ENCODE peak calls at places on chromosome 14, in seven cellular contexts. U is NCI-H2081, H is left cardiac atrium, C is NCI-H1436, F is NCI-H524 treated with DMSO at 0.1 percent for 48 hours, M is KG1, L is HEK293T. T is an unnamed sample.

GRCh38 chr14:44649056-44649455 is 142.0 kb upstream of the FSCB start:
- DNase-seq in M (no peak), U (no peak), H (no peak), C (no peak), L (no peak), F (no peak), T (no peak)

GRCh38 chr14:68135566-68135965 is 316.0 kb downstream of the RAD51B start:
- DNase-seq in F (no peak), C (no peak), L (no peak), H (no peak), M (no peak), U (no peak), T (no peak)

GRCh38 chr14:68211886-68212285 is 392.3 kb downstream of the RAD51B start:
- DNase-seq in H (no peak), M (no peak), C (no peak), L (no peak), U (no peak), F (no peak), T (no peak)

GRCh38 chr14:104104006-104104901 is 18.8 kb downstream of the ASPG start:
- DNase-seq in C (no peak), U (no peak), M (no peak), L (no peak), H (peak; percentile 23), F (no peak), T (no peak)

GRCh38 chr14:54610051-54610977 is 43.4 kb downstream of the SAMD4A start:
- DNase-seq in U (no peak), M (no peak), L (no peak), C (no peak), H (no peak), F (no peak), T (no peak)

GRCh38 chr14:100910888-100911664 is 7.6 kb upstream of the RTL1 start:
- DNase-seq in M (no peak), L (no peak), F (no peak), C (no peak), H (no peak), U (no peak), T (no peak)

GRCh38 chr14:91649930-91650329 is 82.0 kb downstream of the CATSPERB start:
- DNase-seq in H (no peak), M (peak; percentile 15), L (peak; percentile 42), F (no peak), U (peak; percentile 4), C (no peak), T (no peak)

GRCh38 chr14:70708717-70709570 is 67.2 kb downstream of the TTC9 start:
- DNase-seq in F (no peak), U (peak; percentile 88), M (no peak), C (peak; percentile 17), L (no peak), H (no peak), T (no peak)

GRCh38 chr14:105602799-105603763 is 76.7 kb downstream of the TMEM121 start:
- DNase-seq in F (no peak), H (no peak), C (no peak), L (no peak), M (no peak), U (no peak), T (no peak)

GRCh38 chr14:73995977-73996378 is 23.1 kb downstream of the ENTPD5 start:
- DNase-seq in H (no peak), U (no peak), M (no peak), C (no peak), L (no peak), F (no peak), T (no peak)

GRCh38 chr14:76314521-76314951 is 61.4 kb upstream of the ESRRB start:
- DNase-seq in M (no peak), U (no peak), H (no peak), L (no peak), F (no peak), C (no peak), T (no peak)

GRCh38 chr14:39459795-39460478 is 27.7 kb upstream of the FBXO33 start:
- DNase-seq in F (no peak), M (no peak), L (no peak), U (no peak), H (no peak), C (no peak), T (no peak)

GRCh38 chr14:68551045-68551683 is 241.7 kb downstream of the ZFP36L1 start:
- DNase-seq in U (no peak), M (no peak), H (no peak), F (peak; percentile 17), C (no peak), L (no peak), T (no peak)

GRCh38 chr14:100120522-100121269 is 38.7 kb downstream of the DEGS2 start:
- DNase-seq in C (no peak), F (no peak), H (no peak), L (no peak), M (no peak), U (no peak), T (no peak)

GRCh38 chr14:75711134-75711795 is 50.2 kb downstream of the TTLL5 start:
- DNase-seq in M (no peak), U (peak; percentile 33), L (peak; percentile 55), F (no peak), H (no peak), C (no peak), T (peak; percentile 41)

GRCh38 chr14:25358330-25358729 is 308.4 kb upstream of the STXBP6 start:
- DNase-seq in L (no peak), C (no peak), M (no peak), H (no peak), U (no peak), F (no peak), T (no peak)

GRCh38 chr14:92943855-92944570 is 21.1 kb downstream of the CHGA start:
- DNase-seq in F (no peak), U (no peak), H (no peak), L (no peak), M (no peak), C (no peak), T (no peak)

GRCh38 chr14:92258934-92259333 is 64.0 kb upstream of the SLC24A4 start:
- DNase-seq in U (no peak), C (no peak), H (no peak), F (no peak), M (no peak), L (no peak), T (no peak)

GRCh38 chr14:74140374-74140850 is 55.7 kb downstream of the LIN52 start:
- DNase-seq in C (peak; percentile 92), L (peak; percentile 54), U (peak; percentile 8), F (peak; percentile 100), M (no peak), H (peak; percentile 78), T (no peak)

GRCh38 chr14:22572562-22573058 is 16.4 kb downstream of the DAD1 start:
- DNase-seq in L (no peak), C (no peak), U (no peak), M (no peak), H (no peak), F (no peak), T (no peak)

GRCh38 chr14:61542848-61543790 is 152.2 kb upstream of the HIF1A start:
- DNase-seq in L (no peak), F (no peak), H (no peak), M (no peak), C (no peak), U (no peak), T (no peak)

GRCh38 chr14:96649327-96649601 is 147.1 kb downstream of the PAPOLA start:
- DNase-seq in M (no peak), U (no peak), C (no peak), F (no peak), H (no peak), L (no peak), T (no peak)

GRCh38 chr14:100066984-100067383 is 1.8 kb downstream of the EVL start:
- DNase-seq in U (no peak), H (no peak), F (no peak), L (no peak), C (no peak), M (peak; percentile 29), T (no peak)

GRCh38 chr14:58215191-58215914 is 15.4 kb downstream of the ACTR10 start:
- DNase-seq in C (no peak), L (no peak), U (no peak), M (no peak), H (no peak), F (no peak), T (no peak)

GRCh38 chr14:103008768-103009342 is 48.5 kb downstream of the CDC42BPB start:
- DNase-seq in H (peak; percentile 64), F (no peak), C (no peak), U (peak; percentile 25), L (no peak), M (no peak), T (no peak)

GRCh38 chr14:21408152-21408551 is 24.3 kb upstream of the SUPT16H start:
- DNase-seq in C (no peak), F (no peak), M (no peak), H (no peak), L (no peak), U (no peak), T (no peak)

GRCh38 chr14:84001023-84001422 is 1528.9 kb upstream of the FLRT2 start:
- DNase-seq in C (no peak), F (no peak), U (no peak), M (no peak), L (no peak), H (no peak), T (no peak)

GRCh38 chr14:77000340-77001235 is 27.9 kb downstream of the IRF2BPL start:
- DNase-seq in F (no peak), M (peak; percentile 81), L (no peak), C (peak; percentile 56), H (peak; percentile 48), U (peak; percentile 19), T (no peak)

GRCh38 chr14:75967866-75968265 is 13.9 kb downstream of the TGFB3 start:
- DNase-seq in C (no peak), U (no peak), H (no peak), L (no peak), F (no peak), M (no peak), T (no peak)

GRCh38 chr14:95227279-95227860 is 70.0 kb upstream of the DICER1 start:
- DNase-seq in L (peak; percentile 53), C (peak; percentile 45), F (no peak), M (no peak), U (peak; percentile 15), H (peak; percentile 39), T (no peak)

GRCh38 chr14:77603654-77604270 is 12.7 kb downstream of the SPTLC2 start:
- DNase-seq in F (peak; percentile 29), C (no peak), U (no peak), M (no peak), L (no peak), H (peak; percentile 48), T (peak; percentile 48)

GRCh38 chr14:61420326-61420725 is 98.9 kb downstream of the PRKCH start:
- DNase-seq in H (no peak), M (no peak), L (no peak), U (no peak), C (no peak), F (no peak), T (no peak)

GRCh38 chr14:62921466-62921865 is 123.8 kb downstream of the KCNH5 start:
- DNase-seq in H (no peak), U (no peak), M (no peak), F (no peak), L (no peak), C (no peak), T (no peak)

GRCh38 chr14:71049435-71050147 is 142.3 kb downstream of the PCNX1 start:
- DNase-seq in L (no peak), C (no peak), H (no peak), U (no peak), M (no peak), F (no peak), T (no peak)

T was measured in HAP-1.